ENCODE peak calls at places on chromosomes 5 and 9, in five cellular contexts. C, S, H, G and B are unnamed samples.

GRCh38 chr9:79953908-79954307 is 382.1 kb downstream of the TLE4 start:
- DNase-seq in C (no peak), S (no peak), H (no peak), G (no peak), B (no peak)

GRCh38 chr9:27206041-27206440 is 90.9 kb downstream of the EQTN start:
- DNase-seq in C (no peak), S (no peak), H (no peak), G (no peak), B (no peak)

GRCh38 chr5:26662806-26663360 is 375.5 kb downstream of the CDH9 start:
- DNase-seq in C (no peak), S (no peak), H (no peak), G (no peak), B (no peak)

GRCh38 chr9:6779417-6780241 is 21.9 kb downstream of the KDM4C start:
- DNase-seq in C (no peak), S (no peak), H (no peak), G (no peak), B (no peak)

GRCh38 chr9:84002344-84002743 is 21.7 kb downstream of the RMI1 start:
- DNase-seq in C (no peak), S (no peak), H (no peak), G (no peak), B (no peak)

GRCh38 chr5:54091416-54092130 is 218.8 kb downstream of the ARL15 start:
- DNase-seq in C (no peak), S (no peak), H (no peak), G (no peak), B (no peak)

GRCh38 chr9:98917691-98918487 is 25.8 kb upstream of the COL15A1 start:
- DNase-seq in C (no peak), S (no peak), H (no peak), G (no peak), B (no peak)

GRCh38 chr9:4464911-4465513 is 25.3 kb upstream of the SLC1A1 start:
- DNase-seq in C (no peak), S (no peak), H (no peak), G (no peak), B (peak)

GRCh38 chr5:146744358-146744757 is 134.2 kb downstream of the PPP2R2B start:
- DNase-seq in C (peak), S (no peak), H (no peak), G (no peak), B (no peak)

GRCh38 chr9:129131300-129132145 is 20.3 kb downstream of the PTPA start:
- DNase-seq in C (no peak), S (no peak), H (peak), G (peak), B (peak)

GRCh38 chr5:168851902-168852321 is 272.7 kb upstream of the PANK3 start:
- DNase-seq in C (no peak), S (no peak), H (no peak), G (no peak), B (no peak)

GRCh38 chr5:33148076-33148501 is 292.7 kb upstream of the TARS1 start:
- DNase-seq in C (no peak), S (no peak), H (no peak), G (peak), B (no peak)

GRCh38 chr5:158910782-158911692 is 188.7 kb downstream of the EBF1 start:
- DNase-seq in C (no peak), S (no peak), H (no peak), G (no peak), B (peak)

GRCh38 chr9:21828853-21829405 is 26.5 kb downstream of the MTAP start:
- DNase-seq in C (no peak), S (no peak), H (no peak), G (no peak), B (no peak)

GRCh38 chr9:127608104-127608966 is 3.7 kb upstream of the STXBP1 start:
- DNase-seq in C (peak), S (no peak), H (peak), G (peak), B (peak)

GRCh38 chr5:142097681-142098080 is 10.9 kb upstream of the NDFIP1 start:
- DNase-seq in C (no peak), S (peak), H (no peak), G (no peak), B (no peak)

GRCh38 chr5:150485770-150486401 is 22.0 kb upstream of the NDST1 start:
- DNase-seq in C (peak), S (no peak), H (peak), G (peak), B (peak)

GRCh38 chr5:110054240-110054639 is 364.5 kb downstream of the MAN2A1 start:
- DNase-seq in C (no peak), S (no peak), H (no peak), G (no peak), B (no peak)

GRCh38 chr5:142929602-142930001 is 159.4 kb downstream of the ARHGAP26 start:
- DNase-seq in C (no peak), S (no peak), H (no peak), G (no peak), B (no peak)

GRCh38 chr9:34363619-34364351 is 12.9 kb downstream of the MYORG start:
- DNase-seq in C (peak), S (no peak), H (no peak), G (no peak), B (no peak)

GRCh38 chr5:151745071-151745705 is 13.2 kb downstream of the ATOX1 start:
- DNase-seq in C (no peak), S (no peak), H (no peak), G (peak), B (no peak)

GRCh38 chr5:150272531-150272930 is 17.0 kb downstream of the CAMK2A start:
- DNase-seq in C (peak), S (no peak), H (no peak), G (no peak), B (no peak)

GRCh38 chr5:1380011-1380817 is 35.3 kb upstream of the CLPTM1L start:
- DNase-seq in C (peak), S (no peak), H (peak), G (peak), B (peak)

GRCh38 chr5:26622947-26623346 is 415.4 kb downstream of the CDH9 start:
- DNase-seq in C (no peak), S (no peak), H (no peak), G (no peak), B (no peak)

GRCh38 chr9:115777610-115778009 is 376.0 kb upstream of the PAPPA start:
- DNase-seq in C (no peak), S (no peak), H (no peak), G (no peak), B (no peak)

GRCh38 chr5:77882670-77883257 is 106.6 kb upstream of the TBCA start:
- DNase-seq in C (no peak), S (no peak), H (no peak), G (no peak), B (no peak)

GRCh38 chr5:134554319-134555222 is 29.1 kb downstream of the JADE2 start:
- DNase-seq in C (no peak), S (no peak), H (no peak), G (peak), B (peak)

GRCh38 chr5:127878174-127878750 is 175.1 kb downstream of the CCDC192 start:
- DNase-seq in C (peak), S (no peak), H (peak), G (peak), B (no peak)

GRCh38 chr5:20368581-20368980 is 380.6 kb upstream of the CDH18 start:
- DNase-seq in C (no peak), S (no peak), H (no peak), G (no peak), B (no peak)

GRCh38 chr5:151123897-151124751 is 33.5 kb downstream of the ANXA6 start:
- DNase-seq in C (no peak), S (no peak), H (peak), G (peak), B (peak)

GRCh38 chr5:173283318-173284288 is 44.6 kb downstream of the STC2 start:
- DNase-seq in C (no peak), S (no peak), H (peak), G (peak), B (peak)
- H3K4me3 ChIP-seq in C (peak), S (peak), H (no peak), G (no peak), B (no peak)

GRCh38 chr5:14421851-14422250 is 159.7 kb upstream of the OTULINL start:
- DNase-seq in C (no peak), S (no peak), H (no peak), G (no peak), B (no peak)
- H3K4me3 ChIP-seq in C (no peak), S (no peak), H (no peak), G (no peak), B (no peak)

GRCh38 chr9:123342247-123342646 is 13.8 kb upstream of the CRB2 start:
- DNase-seq in C (no peak), S (no peak), H (no peak), G (no peak), B (no peak)
- H3K4me3 ChIP-seq in C (no peak), S (no peak), H (no peak), G (no peak), B (no peak)

GRCh38 chr9:36987891-36988290 is 46.2 kb downstream of the PAX5 start:
- DNase-seq in C (no peak), S (no peak), H (no peak), G (no peak), B (no peak)
- H3K4me3 ChIP-seq in C (no peak), S (no peak), H (no peak), G (no peak), B (no peak)

DNA sequence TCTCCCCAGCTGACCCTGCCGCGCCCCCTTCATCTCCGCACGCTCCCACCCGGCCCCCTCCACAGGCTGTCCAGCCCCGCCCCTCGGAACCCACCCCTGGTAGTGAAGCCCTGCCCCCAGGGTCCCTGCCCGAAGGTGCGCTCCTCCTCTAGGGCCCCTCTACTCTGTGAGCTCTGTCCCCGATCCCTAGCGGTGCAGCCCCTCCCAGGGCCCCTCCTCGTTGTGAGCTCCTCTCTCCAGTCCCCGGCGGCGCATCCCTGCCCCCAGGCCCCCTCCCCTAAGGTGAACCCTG is 746 bp downstream of the CFAP90 start:
- DNase-seq in C (no peak), S (no peak), H (no peak), G (no peak), B (no peak)
- H3K4me3 ChIP-seq in C (peak), S (peak), H (peak), G (peak), B (no peak)

GRCh38 chr9:135797507-135798302 is 95.7 kb downstream of the KCNT1 start:
- DNase-seq in C (peak), S (no peak), H (no peak), G (no peak), B (no peak)
- H3K4me3 ChIP-seq in C (no peak), S (no peak), H (no peak), G (no peak), B (no peak)

GRCh38 chr5:71974165-71974564 is 133.1 kb upstream of the MAP1B start:
- DNase-seq in C (no peak), S (no peak), H (no peak), G (no peak), B (no peak)
- H3K4me3 ChIP-seq in C (no peak), S (no peak), H (no peak), G (no peak), B (no peak)

GRCh38 chr9:125260564-125260963 is 1.1 kb upstream of the GAPVD1 start:
- DNase-seq in C (no peak), S (no peak), H (no peak), G (no peak), B (no peak)
- H3K4me3 ChIP-seq in C (no peak), S (no peak), H (no peak), G (peak), B (no peak)